ENCODE peak calls at places on chromosomes 11 and 22, in seven cellular contexts. O is AG10803; Z is Panc1; Y is brain microvascular endothelial cell; V is fibroblast of the aortic adventitia; W is effector memory CD4-positive, alpha-beta T cell; P is uterus. M is an unnamed sample.

GRCh38 chr11:63012450-63013238 is 3.0 kb downstream of the SLC22A8 start:
- DNase-seq in Y (no peak), O (no peak), Z (no peak), V (no peak), W (no peak), P (no peak), M (no peak)

GRCh38 chr11:1336836-1337646 is 27.6 kb upstream of the TOLLIP start:
- DNase-seq in O (no peak), Z (no peak), Y (no peak), P (peak), W (peak), V (no peak), M (peak)

GRCh38 chr22:46068908-46069481 is 81.3 kb upstream of the PPARA start:
- DNase-seq in Z (no peak), W (no peak), O (peak), P (peak), Y (no peak), V (peak), M (peak)

GRCh38 chr11:96307748-96308133 is 35.3 kb downstream of the MAML2 start:
- DNase-seq in Y (peak), P (no peak), W (no peak), Z (peak), V (peak), O (peak), M (no peak)

GRCh38 chr11:6705905-6706535 is 22.9 kb upstream of the MRPL17 start:
- DNase-seq in O (peak), W (peak), V (peak), Z (no peak), P (peak), Y (peak), M (peak)

GRCh38 chr11:69352715-69353325 is 58.9 kb downstream of the MYEOV start:
- DNase-seq in O (peak), V (peak), Z (peak), Y (peak), P (no peak), W (no peak), M (no peak)

GRCh38 chr11:79940165-79940564 is 499.3 kb upstream of the TENM4 start:
- DNase-seq in O (no peak), Z (no peak), P (no peak), W (no peak), Y (peak), V (no peak), M (no peak)

GRCh38 chr11:103729653-103730052 is 306.8 kb upstream of the DDI1 start:
- DNase-seq in W (no peak), Z (no peak), Y (no peak), V (peak), P (no peak), O (no peak), M (no peak)

GRCh38 chr11:44574620-44575287 is 9.3 kb downstream of the CD82 start:
- DNase-seq in Y (peak), V (peak), Z (no peak), P (no peak), O (peak), W (peak), M (no peak)

GRCh38 chr22:29016067-29016938 is 45.3 kb downstream of the C22orf31 start:
- DNase-seq in P (no peak), W (no peak), Z (no peak), O (no peak), V (no peak), Y (no peak), M (no peak)

GRCh38 chr11:5712507-5712906 is 22.9 kb downstream of the TRIM22 start:
- DNase-seq in V (peak), Z (no peak), P (no peak), Y (no peak), O (no peak), W (no peak), M (peak)

DNA sequence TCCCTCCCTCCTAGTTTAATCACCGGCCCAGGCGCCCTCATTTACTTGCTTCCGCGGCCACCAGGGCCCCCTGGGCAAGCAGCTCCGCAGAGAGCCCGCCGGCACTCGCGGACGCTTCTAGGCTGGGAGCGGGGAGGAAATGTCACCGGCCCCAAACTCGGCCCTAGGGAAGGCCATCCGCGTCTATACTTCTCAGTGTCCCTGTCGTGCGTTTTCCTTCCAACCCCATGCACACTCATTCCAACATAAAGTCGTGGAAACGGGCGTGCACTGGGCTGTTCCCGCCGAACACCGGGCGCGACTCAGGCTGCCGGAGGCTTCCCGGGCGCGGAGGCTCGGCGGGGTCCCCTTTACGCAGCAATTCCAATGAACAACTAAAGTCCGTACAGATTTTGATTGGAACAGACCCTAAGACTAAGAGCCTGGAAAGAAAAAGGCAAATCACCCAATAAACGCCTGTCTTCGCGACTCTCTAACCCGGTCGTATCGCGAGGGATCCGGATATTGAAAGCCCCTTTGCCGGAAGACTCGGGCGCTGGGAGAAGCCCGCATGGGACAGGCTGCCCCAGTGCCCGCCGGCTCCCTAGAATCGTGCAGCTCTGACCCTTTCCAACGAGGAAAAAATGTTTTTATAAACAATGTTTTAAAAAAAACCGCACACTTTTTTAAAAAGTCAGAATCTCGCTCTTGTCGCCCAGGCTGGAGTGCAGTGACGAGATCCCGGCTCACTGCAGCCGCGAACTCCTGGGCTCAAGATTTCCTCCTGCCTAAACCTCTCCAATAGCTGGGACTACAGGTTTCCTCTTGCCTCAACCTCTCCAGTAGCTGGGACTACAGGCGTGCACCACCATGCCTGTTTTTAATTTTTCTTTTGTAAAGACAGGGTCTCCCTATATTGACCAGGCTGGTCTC is 1.3 kb upstream of the BARX2 start:
- DNase-seq in O (no peak), Y (no peak), Z (no peak), P (no peak), V (no peak), W (no peak), M (no peak)
- H3K4me3 ChIP-seq in O (no peak), Y (peak), Z (peak), P (no peak), V (no peak), W (no peak), M (no peak)

DNA sequence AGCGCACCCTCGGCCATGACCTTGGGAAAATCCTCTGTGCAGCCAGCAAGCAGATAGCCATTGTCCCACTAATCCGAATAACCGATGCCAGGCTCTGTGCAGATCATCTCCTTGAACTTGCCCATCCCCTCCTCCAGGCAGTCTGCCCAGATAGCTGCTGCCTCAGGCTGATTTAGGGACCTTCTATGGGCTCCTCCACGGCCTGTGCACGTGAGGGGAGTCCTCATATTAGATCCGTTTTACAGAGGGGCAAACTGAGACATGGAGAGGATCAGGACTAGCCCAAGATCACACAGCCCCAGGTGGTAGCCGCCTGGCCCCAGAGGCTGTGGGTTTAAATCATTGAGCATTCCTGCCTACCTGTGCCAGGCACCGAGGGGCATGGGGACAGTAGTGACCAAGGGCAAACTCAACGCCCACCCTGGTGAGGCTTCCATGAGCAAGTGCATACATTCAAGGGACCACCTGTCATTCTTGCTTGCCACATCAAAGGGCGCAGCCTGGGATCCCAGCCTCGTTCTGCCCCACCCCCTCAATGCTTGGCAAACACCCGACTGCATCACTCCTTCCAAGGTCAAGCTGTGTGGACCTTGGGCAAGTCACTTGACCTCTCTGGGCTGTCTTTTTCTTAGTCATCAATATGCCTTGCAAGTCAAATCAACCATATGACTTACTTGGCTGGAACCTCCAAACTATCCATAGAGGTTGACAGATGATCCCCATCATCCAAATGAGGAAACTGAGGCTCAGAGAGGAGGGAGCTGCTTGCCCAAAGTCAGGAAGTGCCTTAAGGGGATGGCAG is 131.6 kb downstream of the MN1 start:
- DNase-seq in W (no peak), Z (no peak), V (peak), P (no peak), O (no peak), Y (no peak), M (no peak)
- H3K4me3 ChIP-seq in W (no peak), Z (no peak), V (no peak), P (no peak), O (no peak), Y (no peak), M (no peak)

GRCh38 chr11:65111537-65112225 is at the start of gene TM7SF2:
- DNase-seq in P (peak), O (peak), Z (peak), W (peak), V (peak), Y (peak), M (peak)
- H3K4me3 ChIP-seq in P (peak), O (peak), Z (peak), W (peak), V (peak), Y (peak), M (peak)

GRCh38 chr22:33057363-33057995 is 702 bp downstream of the SYN3 start:
- DNase-seq in V (no peak), O (no peak), Z (no peak), W (no peak), P (no peak), Y (no peak), M (no peak)
- H3K4me3 ChIP-seq in V (no peak), O (no peak), Z (no peak), W (no peak), P (no peak), Y (no peak), M (no peak)

DNA sequence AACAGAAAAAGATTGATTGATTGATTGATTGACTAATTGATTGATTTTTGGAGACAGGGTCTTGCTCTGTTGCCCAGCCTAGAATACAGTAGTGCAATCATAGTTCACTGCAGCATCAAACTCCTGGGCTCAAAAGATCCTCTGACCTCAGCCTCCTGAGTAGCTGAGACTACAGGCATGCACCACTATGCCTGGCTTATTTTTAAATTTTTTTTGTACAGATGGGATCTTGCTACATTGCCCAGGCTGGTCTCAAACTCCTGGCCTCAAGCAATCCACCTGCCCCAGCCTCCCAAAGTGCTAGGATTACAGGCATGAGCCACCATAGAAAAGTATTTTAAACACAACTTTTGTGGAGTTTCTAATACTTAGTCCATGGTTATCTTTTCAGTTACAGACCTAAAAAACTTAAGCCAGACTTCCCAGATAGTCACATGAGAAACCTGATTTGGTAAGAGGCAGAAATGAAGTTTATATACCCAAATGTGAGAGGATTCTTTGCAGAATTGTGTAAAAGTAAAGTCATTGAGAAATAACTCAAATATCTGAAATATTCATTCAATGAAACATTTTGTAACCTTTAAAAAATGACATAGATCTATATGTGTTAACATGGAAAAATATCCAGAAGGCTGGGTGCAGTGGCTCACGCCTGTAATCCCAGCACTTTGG is 186.5 kb downstream of the SWAP70 start:
- DNase-seq in O (peak), P (no peak), V (peak), Z (no peak), Y (no peak), W (no peak), M (no peak)
- H3K4me3 ChIP-seq in O (no peak), P (no peak), V (no peak), Z (no peak), Y (no peak), W (no peak), M (no peak)

DNA sequence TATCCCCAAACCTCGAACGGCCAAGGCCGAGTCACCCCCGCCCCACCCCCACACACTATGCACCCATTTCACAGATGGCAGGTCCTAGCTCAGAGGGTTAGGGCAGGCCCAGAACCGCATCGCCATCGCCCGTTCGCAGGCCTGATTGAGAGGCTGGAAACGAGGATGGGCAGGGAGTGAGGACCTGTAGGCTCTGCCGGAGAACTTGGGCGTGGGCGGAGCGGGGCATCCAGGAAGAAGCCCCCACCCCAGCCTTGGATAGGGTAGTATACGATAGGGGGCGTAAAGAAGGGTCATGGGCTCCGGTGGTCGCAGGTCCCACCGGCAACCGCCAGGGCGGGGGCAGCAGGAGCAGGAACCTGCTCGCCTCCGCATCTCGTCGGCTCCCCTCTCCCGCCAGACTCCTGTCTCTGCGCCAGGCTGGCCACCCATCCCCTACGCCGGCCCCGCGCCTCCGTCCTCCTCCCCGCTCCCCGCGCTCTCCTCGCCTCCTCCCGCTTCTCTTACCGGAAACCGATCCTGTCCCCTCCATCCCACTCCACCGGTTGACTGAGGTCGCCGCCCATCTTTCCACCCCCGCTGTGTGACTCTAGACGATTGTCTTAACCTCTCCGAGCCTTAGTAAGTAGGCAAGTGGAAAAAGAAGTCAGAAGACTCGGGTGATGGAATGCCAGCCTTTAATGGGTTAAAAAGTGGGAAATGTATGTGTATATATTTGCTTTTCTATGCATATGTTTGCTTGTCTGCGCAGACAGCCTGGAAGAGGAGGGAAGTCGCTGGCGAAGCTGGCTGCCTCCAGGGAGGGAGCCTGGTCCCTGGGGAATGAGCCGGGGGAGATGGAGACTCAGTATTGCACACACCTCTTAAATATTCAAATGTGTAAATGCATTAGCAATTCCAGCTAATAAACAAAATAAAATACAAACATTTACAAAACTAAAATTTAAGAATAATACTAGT is 52.8 kb downstream of the CYTH4 start:
- DNase-seq in Y (no peak), V (no peak), P (no peak), Z (no peak), W (no peak), O (no peak), M (no peak)
- H3K4me3 ChIP-seq in Y (peak), V (no peak), P (no peak), Z (peak), W (no peak), O (no peak), M (no peak)

GRCh38 chr11:75073459-75074190 is 23.1 kb downstream of the OR2AT4 start:
- DNase-seq in Y (no peak), P (no peak), V (no peak), W (no peak), Z (no peak), O (no peak), M (no peak)
- H3K4me3 ChIP-seq in Y (no peak), P (no peak), V (no peak), W (no peak), Z (no peak), O (no peak), M (no peak)

GRCh38 chr22:43996981-43997265 is 27.2 kb upstream of the PARVB start:
- DNase-seq in W (no peak), P (no peak), Z (no peak), O (no peak), Y (no peak), V (no peak), M (no peak)
- H3K4me3 ChIP-seq in W (no peak), P (no peak), Z (no peak), O (no peak), Y (no peak), V (no peak), M (no peak)

GRCh38 chr22:33897621-33897910 is 22.7 kb downstream of the LARGE1 start:
- DNase-seq in Y (no peak), P (no peak), Z (no peak), O (no peak), V (no peak), W (no peak), M (no peak)

GRCh38 chr22:33898121-33898520 is 22.2 kb downstream of the LARGE1 start:
- DNase-seq in P (no peak), Z (no peak), W (no peak), V (no peak), O (no peak), Y (no peak), M (no peak)

GRCh38 chr22:33896154-33896800 is 24.0 kb downstream of the LARGE1 start:
- DNase-seq in P (no peak), Y (no peak), V (no peak), O (no peak), W (no peak), Z (no peak), M (no peak)

GRCh38 chr22:33895444-33895843 is 24.8 kb downstream of the LARGE1 start:
- DNase-seq in O (no peak), V (no peak), P (no peak), W (no peak), Z (no peak), Y (no peak), M (no peak)

GRCh38 chr22:33896801-33897620 is 23.3 kb downstream of the LARGE1 start:
- DNase-seq in P (no peak), Z (no peak), O (no peak), V (peak), Y (no peak), W (no peak), M (no peak)
- H3K4me3 ChIP-seq in P (no peak), Z (no peak), O (no peak), V (no peak), Y (no peak), W (no peak), M (no peak)